ENCODE peak calls at places on chromosomes 1 and 21, in four cellular contexts. One of them, this sample, is unnamed.

GRCh38 chr1:186286615-186287317 is 88.3 kb downstream of the TPR start:
- DNase-seq in GM12878: no peak
- DNase-seq in K562: no peak
- DNase-seq in HepG2: no peak
- DNase-seq in this sample: no peak

GRCh38 chr21:28445081-28445830 is 547.4 kb downstream of the LTN1 start:
- DNase-seq in GM12878: no peak
- DNase-seq in K562: no peak
- DNase-seq in HepG2: no peak
- DNase-seq in this sample: no peak

GRCh38 chr1:32351859-32352745 is 10.2 kb downstream of the FAM229A start:
- DNase-seq in HepG2: peak; percentile 40
- DNase-seq in GM12878: no peak
- DNase-seq in K562: peak; percentile 73
- DNase-seq in this sample: peak; percentile 64

GRCh38 chr1:24316659-24317058 is 2.5 kb upstream of the GRHL3 start:
- DNase-seq in HepG2: no peak
- DNase-seq in K562: no peak
- DNase-seq in GM12878: no peak
- DNase-seq in this sample: no peak

GRCh38 chr1:6995789-6996188 is 210.5 kb downstream of the CAMTA1 start:
- DNase-seq in HepG2: no peak
- DNase-seq in GM12878: no peak
- DNase-seq in K562: no peak
- DNase-seq in this sample: no peak

GRCh38 chr1:62800825-62801306 is 16.9 kb downstream of the ATG4C start:
- DNase-seq in GM12878: peak; percentile 78
- DNase-seq in HepG2: no peak
- DNase-seq in K562: no peak
- DNase-seq in this sample: no peak

GRCh38 chr1:17881761-17882160 is 126.6 kb downstream of the ACTL8 start:
- DNase-seq in HepG2: no peak
- DNase-seq in K562: no peak
- DNase-seq in GM12878: no peak
- DNase-seq in this sample: no peak

GRCh38 chr1:6724517-6725141 is 23.0 kb upstream of the DNAJC11 start:
- DNase-seq in K562: no peak
- DNase-seq in HepG2: peak; percentile 92
- DNase-seq in GM12878: no peak
- DNase-seq in this sample: no peak

GRCh38 chr1:84643183-84643582 is 47.1 kb downstream of the SSX2IP start:
- DNase-seq in HepG2: no peak
- DNase-seq in K562: peak; percentile 23
- DNase-seq in GM12878: no peak
- DNase-seq in this sample: no peak

GRCh38 chr1:224629965-224630364 is 13.8 kb downstream of the CNIH3 start:
- DNase-seq in K562: no peak
- DNase-seq in HepG2: no peak
- DNase-seq in GM12878: no peak
- DNase-seq in this sample: no peak

GRCh38 chr1:233269656-233270055 is 25.9 kb downstream of the PCNX2 start:
- DNase-seq in K562: no peak
- DNase-seq in HepG2: no peak
- DNase-seq in GM12878: no peak
- DNase-seq in this sample: no peak

GRCh38 chr21:38661296-38662223 is 144.2 kb upstream of the ETS2 start:
- DNase-seq in GM12878: no peak
- DNase-seq in HepG2: no peak
- DNase-seq in K562: no peak
- DNase-seq in this sample: peak; percentile 18

GRCh38 chr1:165403835-165404482 is 41.0 kb downstream of the RXRG start:
- DNase-seq in GM12878: no peak
- DNase-seq in HepG2: peak; percentile 58
- DNase-seq in K562: peak; percentile 28
- DNase-seq in this sample: peak; percentile 73

GRCh38 chr1:33099290-33100118 is 18.6 kb downstream of the AZIN2 start:
- DNase-seq in GM12878: peak; percentile 64
- DNase-seq in K562: peak; percentile 27
- DNase-seq in HepG2: no peak
- DNase-seq in this sample: no peak

GRCh38 chr1:108108119-108108518 is 92.0 kb downstream of the SLC25A24 start:
- DNase-seq in K562: no peak
- DNase-seq in HepG2: no peak
- DNase-seq in GM12878: no peak
- DNase-seq in this sample: no peak

GRCh38 chr1:108113496-108113895 is 86.6 kb downstream of the SLC25A24 start:
- DNase-seq in HepG2: no peak
- DNase-seq in GM12878: no peak
- DNase-seq in K562: no peak
- DNase-seq in this sample: no peak

GRCh38 chr1:108109295-108109973 is 90.7 kb downstream of the SLC25A24 start:
- DNase-seq in K562: no peak
- DNase-seq in GM12878: no peak
- DNase-seq in HepG2: no peak
- DNase-seq in this sample: no peak

DNA sequence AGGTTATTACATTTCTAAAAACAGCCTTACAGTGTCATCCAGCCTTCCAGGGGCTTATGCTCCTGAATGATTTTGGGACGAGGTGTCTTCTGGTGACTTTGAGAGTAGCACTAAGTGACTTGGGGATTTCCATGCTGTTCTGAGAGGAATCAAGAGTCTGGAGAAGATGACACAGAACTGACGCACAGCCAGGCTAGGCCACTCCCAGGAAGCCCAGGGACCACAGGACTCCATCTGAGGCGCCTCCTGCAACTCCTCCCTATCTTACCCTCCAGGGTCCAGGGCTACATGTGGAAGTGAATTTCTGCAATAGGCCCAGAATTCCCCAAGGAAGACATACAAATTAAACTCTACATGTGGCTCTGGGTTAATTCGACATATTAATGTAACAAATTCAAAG is 92.5 kb downstream of the SLC25A24 start:
- DNase-seq in GM12878: no peak
- DNase-seq in HepG2: no peak
- DNase-seq in K562: peak; percentile 30
- DNase-seq in this sample: no peak
- TF ChIP-seq TARDBP in GM12878: no peak
- TF ChIP-seq TARDBP in HepG2: no peak
- TF ChIP-seq TARDBP in K562: no peak
- TF ChIP-seq TARDBP in this sample: no peak

GRCh38 chr1:174519845-174520244 is 72.1 kb downstream of the GPR52 start:
- DNase-seq in GM12878: no peak
- DNase-seq in HepG2: no peak
- DNase-seq in K562: no peak
- DNase-seq in this sample: no peak
- TF ChIP-seq TARDBP in GM12878: no peak
- TF ChIP-seq TARDBP in HepG2: no peak
- TF ChIP-seq TARDBP in K562: no peak
- TF ChIP-seq TARDBP in this sample: no peak

GRCh38 chr1:154117642-154118041 is 37.2 kb downstream of the NUP210L start:
- DNase-seq in K562: peak; percentile 11
- DNase-seq in HepG2: no peak
- DNase-seq in GM12878: no peak
- DNase-seq in this sample: no peak
- TF ChIP-seq TARDBP in K562: no peak
- TF ChIP-seq TARDBP in HepG2: no peak
- TF ChIP-seq TARDBP in GM12878: no peak
- TF ChIP-seq TARDBP in this sample: no peak

DNA sequence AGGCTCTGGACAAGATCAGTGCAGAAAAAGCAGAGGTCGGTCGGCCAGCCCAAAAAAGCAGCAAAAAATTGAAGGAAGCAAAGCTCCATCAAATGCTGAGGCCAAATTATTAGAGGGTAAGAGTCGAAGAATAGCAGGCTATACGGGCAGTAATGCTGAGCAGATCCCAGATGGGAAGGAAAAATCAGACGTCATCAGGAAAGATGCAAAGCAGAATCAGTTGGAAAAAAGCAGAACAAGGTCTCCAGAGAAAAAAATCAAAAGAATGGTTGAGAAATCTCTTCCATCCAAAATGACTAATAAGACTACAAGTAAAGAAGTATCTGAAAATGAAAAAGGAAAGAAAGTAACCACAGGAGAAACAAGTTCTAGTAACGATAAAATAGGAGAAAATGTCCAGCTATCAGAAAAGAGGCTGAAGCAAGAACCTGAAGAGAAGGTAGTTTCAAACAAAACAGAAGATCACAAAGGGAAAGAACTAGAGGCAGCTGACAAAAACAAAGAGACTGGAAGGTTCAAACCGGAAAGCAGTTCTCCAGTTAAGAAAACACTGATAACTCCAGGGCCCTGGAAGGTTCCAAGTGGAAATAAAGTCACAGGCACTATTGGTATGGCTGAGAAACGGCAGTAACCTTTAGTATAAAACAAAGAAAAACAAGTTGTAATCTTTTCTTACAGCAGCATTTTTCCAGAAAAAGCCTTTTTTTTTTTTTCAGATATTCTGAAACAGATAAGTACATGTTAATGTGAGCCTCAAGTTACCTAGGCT is 75.7 kb downstream of the PHTF1 start:
- DNase-seq in GM12878: no peak
- DNase-seq in HepG2: no peak
- DNase-seq in K562: no peak
- DNase-seq in this sample: no peak
- TF ChIP-seq TARDBP in GM12878: no peak
- TF ChIP-seq TARDBP in HepG2: no peak
- TF ChIP-seq TARDBP in K562: no peak
- TF ChIP-seq TARDBP in this sample: no peak